ENCODE peak calls at places on chromosomes 4 and X, in four cellular contexts. X is H1, A is neuronal stem cell, Z is mesenchymal stem cell. B is an unnamed sample.
A peak's percentile ranks its signal among the peaks of the same experiment; 100 is the strongest.

GRCh38 chr4:139030614-139031235 is 15.1 kb downstream of the NOCT start:
- DNase-seq in A (peak; percentile 79), X (peak; percentile 43), Z (peak; percentile 84), B (peak; percentile 77)

GRCh38 chrX:53257166-53257565 is 24.2 kb downstream of the IQSEC2 start:
- DNase-seq in X (no peak), A (no peak), Z (no peak), B (no peak)

GRCh38 chr4:113435893-113436292 is 325.6 kb downstream of the CAMK2D start:
- DNase-seq in Z (peak; percentile 87), X (no peak), A (no peak), B (peak; percentile 33)

GRCh38 chr4:185256444-185256843 is 47.0 kb downstream of the SNX25 start:
- DNase-seq in Z (peak; percentile 62), X (no peak), A (no peak), B (no peak)

GRCh38 chr4:5812506-5813229 is 80.2 kb downstream of the CRMP1 start:
- DNase-seq in A (peak; percentile 63), Z (peak; percentile 75), X (no peak), B (no peak)

GRCh38 chr4:4859799-4860380 is 425 bp downstream of the MSX1 start:
- DNase-seq in A (no peak), X (no peak), Z (peak; percentile 15), B (no peak)

GRCh38 chr4:118410143-118410542 is 57.3 kb upstream of the PRSS12 start:
- DNase-seq in A (no peak), X (no peak), Z (peak; percentile 47), B (no peak)

GRCh38 chr4:186192068-186192751 is 843 bp downstream of the CYP4V2 start:
- DNase-seq in X (no peak), A (peak; percentile 29), Z (peak; percentile 60), B (peak; percentile 59)

GRCh38 chr4:17884063-17884462 is 73.3 kb downstream of the NCAPG start:
- DNase-seq in Z (no peak), A (no peak), X (no peak), B (no peak)

GRCh38 chr4:154868423-154869194 is 87.5 kb downstream of the RBM46 start:
- DNase-seq in A (peak; percentile 72), Z (no peak), X (no peak), B (no peak)

GRCh38 chrX:128051526-128051925 is 677 bp downstream of the ACTRT1 start:
- DNase-seq in Z (no peak), A (no peak), X (no peak), B (no peak)

GRCh38 chr4:122152699-122153328 is 683 bp downstream of the BLTP1 start:
- DNase-seq in Z (peak; percentile 53), A (no peak), X (no peak), B (peak; percentile 63)

GRCh38 chr4:155675709-155676429 is 9.2 kb downstream of the GUCY1A1 start:
- DNase-seq in X (no peak), Z (peak; percentile 50), A (peak; percentile 33), B (no peak)

GRCh38 chr4:70874268-70875156 is 27.7 kb upstream of the MOB1B start:
- DNase-seq in A (no peak), Z (no peak), X (no peak), B (no peak)

GRCh38 chr4:24923550-24923949 is 10.7 kb upstream of the CCDC149 start:
- DNase-seq in Z (no peak), X (no peak), A (no peak), B (no peak)

GRCh38 chr4:119628281-119629141 is at the start of gene PDE5A:
- DNase-seq in X (peak; percentile 79), A (peak; percentile 87), Z (peak; percentile 85), B (peak; percentile 98)
- H2BK12ac ChIP-seq in X (peak within 1 kb of the TSS; percentile 29), A (peak within 1 kb of the TSS; percentile 41), Z (peak within 1 kb of the TSS; percentile 87), B (no peak within 1 kb of the TSS)

DNA sequence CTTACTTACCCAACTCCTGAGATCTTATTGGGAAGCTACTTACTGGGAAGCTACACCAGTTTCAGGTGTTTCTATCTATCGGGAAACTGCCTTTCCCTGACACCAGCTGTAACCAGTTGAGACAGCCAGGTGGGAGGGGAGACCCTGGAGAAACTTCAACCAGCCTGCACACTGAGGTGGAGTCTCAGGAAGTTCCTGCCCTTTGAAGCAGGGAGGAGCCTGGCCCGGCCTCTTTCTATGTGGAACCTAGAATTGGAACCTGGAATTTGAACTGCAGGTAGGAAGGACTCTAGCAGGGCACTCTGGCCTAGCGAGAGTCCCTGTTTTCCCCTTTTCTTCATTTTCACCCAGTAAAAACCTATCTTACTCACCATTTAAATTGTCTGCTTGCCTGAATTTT is 425.8 kb upstream of the PABPC4L start:
- DNase-seq in Z (no peak), X (no peak), A (no peak), B (peak; percentile 38)
- H2BK12ac ChIP-seq in Z (no peak overlapping the region), X (peak overlapping the region; percentile 92), A (peak overlapping the region; percentile 58), B (no peak overlapping the region)

DNA sequence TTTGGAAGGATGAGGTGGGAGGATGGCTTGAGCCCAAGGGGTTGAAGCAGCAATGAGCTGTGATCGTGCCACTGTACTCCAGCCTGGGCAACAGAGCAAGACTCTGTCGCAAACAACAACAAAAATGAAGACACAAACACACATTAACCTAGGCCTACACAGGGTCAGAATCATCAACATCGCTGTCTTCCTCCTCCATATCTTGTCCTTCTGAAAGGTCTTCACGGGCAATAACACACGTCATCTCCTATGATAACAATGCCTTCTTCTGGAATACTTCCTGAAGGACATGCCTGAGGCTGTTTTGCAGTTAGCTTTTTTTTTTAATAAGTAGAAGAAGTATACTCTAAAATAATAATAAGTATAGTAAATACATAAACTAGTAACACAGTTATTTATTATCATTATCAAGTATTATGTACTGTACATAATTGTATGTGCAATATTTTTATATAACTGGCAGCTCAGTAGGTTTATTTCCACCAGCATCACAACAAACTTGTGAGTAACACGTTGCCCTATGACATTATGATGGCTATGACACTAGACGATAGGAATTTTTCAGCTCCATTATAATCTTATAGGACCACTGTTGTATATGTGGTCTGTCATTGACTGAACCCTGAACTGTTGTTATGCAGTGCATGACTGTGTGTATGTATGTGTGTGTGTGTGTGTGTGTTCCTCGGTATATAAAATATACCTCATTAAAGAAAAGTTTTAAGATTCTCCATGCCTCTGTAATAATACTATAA is 69.2 kb upstream of the MAML3 start:
- DNase-seq in X (no peak), Z (peak; percentile 81), A (no peak), B (no peak)
- H2BK12ac ChIP-seq in X (no peak overlapping the region), Z (peak overlapping the region; percentile 59), A (no peak overlapping the region), B (no peak overlapping the region)

GRCh38 chrX:68685722-68686683 is 38.5 kb downstream of the STARD8 start:
- DNase-seq in A (no peak), Z (peak; percentile 26), X (no peak), B (peak; percentile 71)
- H2BK12ac ChIP-seq in A (no peak overlapping the region), Z (no peak overlapping the region), X (peak overlapping the region; percentile 39), B (no peak overlapping the region)

GRCh38 chr4:8533274-8533865 is 46.8 kb upstream of the GPR78 start:
- DNase-seq in X (no peak), A (no peak), Z (no peak), B (no peak)

GRCh38 chr4:8536467-8536866 is 43.7 kb upstream of the GPR78 start:
- DNase-seq in X (no peak), A (no peak), Z (no peak), B (no peak)

GRCh38 chr4:8532245-8532781 is 47.9 kb upstream of the GPR78 start:
- DNase-seq in Z (no peak), A (no peak), X (no peak), B (no peak)

GRCh38 chr4:8534129-8534528 is 46.1 kb upstream of the GPR78 start:
- DNase-seq in X (peak; percentile 77), A (no peak), Z (peak; percentile 75), B (peak; percentile 83)

DNA sequence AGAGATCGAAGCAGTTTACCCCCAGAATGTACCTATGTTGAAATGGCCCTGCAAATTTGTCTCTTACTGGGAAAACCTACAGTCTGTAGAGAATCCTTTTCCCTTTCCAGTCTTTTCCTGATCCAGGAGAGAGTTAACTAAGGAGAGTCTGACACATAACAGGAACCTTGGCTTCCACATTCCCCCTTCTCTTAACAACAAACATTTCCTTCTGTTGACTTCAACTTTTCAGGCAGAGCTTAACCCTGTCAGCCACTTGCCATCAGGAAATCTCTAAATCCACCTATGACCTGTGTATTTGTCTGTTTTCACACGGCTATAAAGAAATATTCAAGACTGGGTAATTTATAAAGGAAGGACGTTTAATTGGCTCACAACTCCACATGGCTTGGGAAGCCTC is 45.6 kb upstream of the GPR78 start:
- DNase-seq in A (no peak), X (no peak), Z (no peak), B (no peak)
- H2BK12ac ChIP-seq in A (no peak overlapping the region), X (peak overlapping the region; percentile 72), Z (no peak overlapping the region), B (no peak overlapping the region)

DNA sequence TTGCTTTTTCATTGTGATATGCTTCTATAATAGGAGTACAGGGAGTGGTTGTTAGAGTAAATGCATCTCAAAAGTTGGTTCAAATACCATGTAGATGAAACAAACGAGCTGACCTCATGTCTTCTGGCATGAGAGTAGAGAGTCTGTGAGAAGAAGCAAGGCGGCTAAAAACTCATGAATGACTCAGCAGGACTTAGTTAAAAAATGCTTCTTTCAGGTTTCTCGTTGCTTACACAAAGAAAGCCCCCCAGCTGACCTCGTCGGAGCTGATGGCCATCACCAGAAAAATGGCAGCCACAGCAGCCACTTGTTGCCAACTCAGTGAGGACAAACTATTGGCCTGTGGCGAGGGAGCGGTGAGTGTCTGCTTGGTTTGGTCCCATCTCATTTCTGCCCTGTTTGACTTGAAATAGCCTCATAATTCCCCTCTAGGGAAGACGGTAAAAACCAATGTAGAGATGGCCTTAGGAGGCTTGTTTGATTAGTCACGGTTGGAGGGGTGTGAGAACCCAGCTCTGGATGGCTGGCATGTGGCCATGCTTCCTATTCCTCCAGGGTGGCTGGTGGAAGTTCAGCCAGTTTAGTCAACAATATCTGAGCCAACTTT is 14.5 kb downstream of the AFP start:
- DNase-seq in A (no peak), Z (peak; percentile 64), X (no peak), B (peak; percentile 35)
- H2BK12ac ChIP-seq in A (no peak overlapping the region), Z (peak overlapping the region; percentile 49), X (peak overlapping the region; percentile 45), B (no peak overlapping the region)

DNA sequence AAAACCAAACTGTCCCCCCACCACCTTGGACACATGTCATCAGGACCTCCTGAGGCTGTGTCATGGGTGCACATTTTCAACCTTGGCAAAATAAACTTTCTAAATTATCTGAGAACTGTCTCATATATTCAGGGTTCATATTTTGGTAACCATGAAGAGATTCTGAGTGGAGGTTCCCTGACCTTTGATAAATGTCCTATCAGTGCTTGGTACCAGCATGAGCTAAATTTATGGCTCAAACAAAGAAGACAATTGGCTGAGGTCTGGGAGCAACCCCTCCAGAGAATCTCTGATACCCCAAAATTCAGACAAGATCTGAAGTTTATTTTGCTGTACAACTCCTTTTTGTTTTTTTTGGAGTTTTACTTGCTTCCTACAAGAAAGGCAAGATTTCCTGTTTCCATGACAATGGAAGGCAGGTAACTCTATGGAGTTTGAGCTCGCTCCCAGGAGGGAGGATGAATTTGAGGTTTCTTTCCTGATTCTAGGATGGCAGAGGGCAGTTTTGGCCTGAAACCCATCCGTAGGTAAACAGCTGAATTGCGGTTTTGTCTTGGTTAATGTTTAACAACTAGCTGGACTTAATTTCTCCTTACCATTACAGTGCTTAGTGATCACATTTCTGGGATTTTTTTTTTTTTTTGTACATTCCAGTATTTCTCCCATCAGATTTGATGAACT is 14.5 kb downstream of the UGT2B15 start:
- DNase-seq in X (no peak), Z (no peak), A (no peak), B (no peak)
- H2BK12ac ChIP-seq in X (no peak overlapping the region), Z (no peak overlapping the region), A (no peak overlapping the region), B (no peak overlapping the region)

GRCh38 chrX:23666282-23666681 is 1.0 kb upstream of the PRDX4 start:
- DNase-seq in X (no peak), Z (no peak), A (no peak), B (no peak)
- H2BK12ac ChIP-seq in X (peak overlapping the region; percentile 39), Z (no peak overlapping the region), A (no peak overlapping the region), B (no peak overlapping the region)

B was measured in H9.